ENCODE peak calls at places on chromosome 11, in six cellular contexts. B is M059J; V is stimulated activated naive CD8-positive, alpha-beta T cell treated with anti-CD3 and anti-CD28 coated beads, Interleukin-15, Interleukin-2, amounts not matched to agents 100 U/mL and 50 U/mL, for 24 hours; U is stimulated activated CD4-positive, alpha-beta T cell treated with anti-CD3 and anti-CD28 coated beads, Interleukin-1b, Interleukin-23, amount 100 ng/mL, for 24 hours; L is activated T-cell treated with anti-CD3 and anti-CD28 coated beads for 1 hour; O is central memory CD4-positive, alpha-beta T cell. K is an unnamed sample.

GRCh38 chr11:2944953-2945756 is 15.9 kb upstream of the PHLDA2 start:
- DNase-seq in V (peak), L (no peak), B (peak), O (peak), U (no peak), K (no peak)

GRCh38 chr11:117143390-117143789 is 697 bp upstream of the PAFAH1B2 start:
- DNase-seq in U (peak), V (peak), O (no peak), L (no peak), B (peak), K (no peak)

GRCh38 chr11:111236355-111236754 is 9.2 kb upstream of the POU2AF2 start:
- DNase-seq in B (no peak), U (no peak), V (no peak), O (no peak), L (no peak), K (no peak)

GRCh38 chr11:70769521-70769920 is 371.2 kb downstream of the CTTN start:
- DNase-seq in O (no peak), U (no peak), V (no peak), B (no peak), L (no peak), K (no peak)

GRCh38 chr11:77325159-77325558 is 23.7 kb upstream of the GDPD4 start:
- DNase-seq in B (no peak), U (no peak), L (no peak), V (no peak), O (no peak), K (no peak)

GRCh38 chr11:17286332-17286731 is 9.8 kb downstream of the NUCB2 start:
- DNase-seq in V (no peak), L (no peak), O (no peak), B (no peak), U (no peak), K (no peak)

GRCh38 chr11:116537121-116537520 is 235.7 kb downstream of the BUD13 start:
- DNase-seq in V (no peak), O (no peak), U (no peak), L (no peak), B (no peak), K (no peak)

GRCh38 chr11:113874096-113874919 is 1.1 kb downstream of the USP28 start:
- DNase-seq in V (no peak), L (no peak), U (no peak), O (no peak), B (no peak), K (no peak)

GRCh38 chr11:31487848-31488247 is 21.6 kb downstream of the IMMP1L start:
- DNase-seq in L (no peak), V (no peak), O (no peak), B (peak), U (no peak), K (no peak)

GRCh38 chr11:61417670-61418069 is 12.1 kb downstream of the CPSF7 start:
- DNase-seq in L (no peak), V (no peak), O (no peak), B (no peak), U (no peak), K (no peak)

GRCh38 chr11:85815186-85815911 is 4.4 kb upstream of the SYTL2 start:
- DNase-seq in O (no peak), B (peak), L (no peak), U (no peak), V (no peak), K (peak)

GRCh38 chr11:69343401-69344321 is 49.7 kb downstream of the MYEOV start:
- DNase-seq in L (no peak), U (no peak), B (no peak), V (peak), O (no peak), K (no peak)

GRCh38 chr11:17250561-17251350 is 25.8 kb upstream of the NUCB2 start:
- DNase-seq in L (no peak), U (no peak), V (no peak), O (no peak), B (peak), K (no peak)

GRCh38 chr11:120217941-120218694 is 7.3 kb downstream of the OAF start:
- DNase-seq in L (no peak), B (no peak), V (no peak), O (no peak), U (no peak), K (no peak)

GRCh38 chr11:83033367-83033766 is 38.3 kb downstream of the RAB30 start:
- DNase-seq in L (no peak), O (no peak), V (no peak), B (no peak), U (no peak), K (no peak)

GRCh38 chr11:69318093-69318420 is 24.1 kb downstream of the MYEOV start:
- DNase-seq in B (no peak), U (no peak), V (no peak), L (no peak), O (no peak), K (no peak)

GRCh38 chr11:130979386-130979972 is 63.2 kb upstream of the SNX19 start:
- DNase-seq in V (no peak), L (no peak), B (peak), O (no peak), U (no peak), K (no peak)

GRCh38 chr11:20156280-20156875 is 3.9 kb downstream of the DBX1 start:
- DNase-seq in L (peak), B (no peak), V (peak), O (peak), U (no peak), K (no peak)

GRCh38 chr11:128841461-128842072 is 25.5 kb downstream of the KCNJ1 start:
- DNase-seq in V (no peak), B (no peak), U (no peak), L (no peak), O (peak), K (no peak)

GRCh38 chr11:115334932-115335788 is 169.1 kb downstream of the CADM1 start:
- DNase-seq in O (no peak), V (no peak), U (no peak), B (peak), L (no peak), K (no peak)

GRCh38 chr11:66386171-66387069 is 14.9 kb upstream of the SLC29A2 start:
- DNase-seq in U (peak), O (peak), B (peak), V (peak), L (peak), K (peak)

GRCh38 chr11:131875611-131876010 is 505.2 kb downstream of the NTM start:
- DNase-seq in O (no peak), B (no peak), V (no peak), U (no peak), L (no peak), K (no peak)

GRCh38 chr11:117217141-117217609 is 14.7 kb downstream of the PCSK7 start:
- DNase-seq in V (no peak), L (no peak), U (no peak), O (no peak), B (peak), K (no peak)

GRCh38 chr11:94218372-94218771 is 86.0 kb upstream of the IZUMO1R start:
- DNase-seq in U (no peak), B (no peak), O (no peak), L (no peak), V (no peak), K (no peak)